ENCODE peak calls at places on chromosomes 1 and 21, in six cellular contexts. W, R, X, O, E and K are unnamed samples.

GRCh38 chr1:216437603-216438002 is 14.4 kb upstream of the USH2A start:
- DNase-seq in W (no peak), R (no peak), X (no peak), O (no peak), E (no peak), K (no peak)

GRCh38 chr1:47452426-47452825 is 14.6 kb downstream of the FOXD2 start:
- DNase-seq in W (no peak), R (no peak), X (no peak), O (no peak), E (no peak), K (no peak)

GRCh38 chr1:151037032-151037431 is 646 bp downstream of the BNIPL start:
- DNase-seq in W (no peak), R (no peak), X (no peak), O (no peak), E (no peak), K (no peak)

GRCh38 chr1:27643626-27644368 is 8.8 kb upstream of the FGR start:
- DNase-seq in W (no peak), R (peak), X (no peak), O (peak), E (peak), K (peak)

GRCh38 chr1:42784946-42785693 is at the start of gene TMEM269:
- DNase-seq in W (no peak), R (no peak), X (no peak), O (peak), E (peak), K (no peak)

GRCh38 chr21:44802396-44803153 is 955 bp upstream of the UBE2G2 start:
- DNase-seq in W (no peak), R (peak), X (no peak), O (no peak), E (peak), K (peak)

GRCh38 chr1:43978551-43979260 is at the start of gene B4GALT2:
- DNase-seq in W (no peak), R (peak), X (no peak), O (peak), E (peak), K (peak)

GRCh38 chr1:156638189-156638588 is 3.7 kb upstream of the BCAN start:
- DNase-seq in W (no peak), R (no peak), X (no peak), O (no peak), E (no peak), K (no peak)

GRCh38 chr1:156385534-156386031 is 16.6 kb downstream of the RHBG start:
- DNase-seq in W (no peak), R (peak), X (no peak), O (peak), E (peak), K (peak)

GRCh38 chr1:170225735-170226524 is 80.2 kb downstream of the NTMT2 start:
- DNase-seq in W (no peak), R (no peak), X (no peak), O (no peak), E (no peak), K (no peak)

GRCh38 chr1:31620631-31621497 is 3.4 kb downstream of the HCRTR1 start:
- DNase-seq in W (no peak), R (no peak), X (no peak), O (no peak), E (no peak), K (no peak)

GRCh38 chr1:190649553-190649952 is 171.9 kb upstream of the BRINP3 start:
- DNase-seq in W (no peak), R (no peak), X (no peak), O (no peak), E (no peak), K (no peak)

GRCh38 chr1:205477759-205478247 is 22.0 kb upstream of the BLACAT1 start:
- DNase-seq in W (no peak), R (no peak), X (peak), O (no peak), E (no peak), K (peak)

GRCh38 chr1:181349512-181349911 is 133.8 kb upstream of the CACNA1E start:
- DNase-seq in W (no peak), R (no peak), X (no peak), O (no peak), E (no peak), K (no peak)

GRCh38 chr21:40841524-40842196 is 5.3 kb downstream of the DSCAM start:
- DNase-seq in W (no peak), R (no peak), X (peak), O (no peak), E (no peak), K (peak)

GRCh38 chr1:183155939-183156338 is 30.1 kb upstream of the LAMC2 start:
- DNase-seq in W (no peak), R (no peak), X (no peak), O (no peak), E (no peak), K (no peak)

GRCh38 chr21:15631342-15631741 is 98.4 kb upstream of the USP25 start:
- DNase-seq in W (no peak), R (no peak), X (no peak), O (peak), E (no peak), K (no peak)

GRCh38 chr1:53341961-53342707 is 14.3 kb upstream of the LRP8 start:
- DNase-seq in W (no peak), R (no peak), X (no peak), O (no peak), E (peak), K (no peak)

GRCh38 chr1:84021822-84022221 is 22.9 kb upstream of the TTLL7 start:
- DNase-seq in W (no peak), R (no peak), X (no peak), O (no peak), E (no peak), K (no peak)

GRCh38 chr1:121483961-121484424 is 299.2 kb downstream of the SRGAP2C start:
- DNase-seq in W (no peak), R (peak), X (no peak), O (no peak), E (no peak), K (no peak)

GRCh38 chr1:64983110-64983509 is 16.8 kb upstream of the JAK1 start:
- DNase-seq in W (no peak), R (no peak), X (no peak), O (no peak), E (no peak), K (no peak)

GRCh38 chr21:43874085-43874785 is 9.2 kb downstream of the AGPAT3 start:
- DNase-seq in W (no peak), R (no peak), X (no peak), O (peak), E (no peak), K (no peak)

GRCh38 chr21:43306911-43307676 is 119.8 kb downstream of the SIK1 start:
- DNase-seq in W (peak), R (no peak), X (peak), O (no peak), E (no peak), K (peak)

GRCh38 chr1:27436204-27437159 is 44.1 kb downstream of the GPR3 start:
- DNase-seq in W (no peak), R (peak), X (no peak), O (peak), E (no peak), K (peak)

GRCh38 chr1:43267291-43267805 is 2.4 kb upstream of the TMEM125 start:
- DNase-seq in W (no peak), R (no peak), X (no peak), O (no peak), E (no peak), K (peak)

GRCh38 chr1:214553142-214553710 is 1.8 kb upstream of the PTPN14 start:
- DNase-seq in W (no peak), R (no peak), X (no peak), O (no peak), E (no peak), K (no peak)

GRCh38 chr1:86419277-86419903 is 4.6 kb upstream of the CLCA2 start:
- DNase-seq in W (no peak), R (peak), X (no peak), O (no peak), E (no peak), K (peak)

GRCh38 chr1:216221260-216221700 is 202.0 kb downstream of the USH2A start:
- DNase-seq in W (peak), R (peak), X (peak), O (peak), E (no peak), K (peak)